ENCODE peak calls at places on chromosomes 2 and 18, in four cellular contexts. C, O, D and A are unnamed samples.

GRCh38 chr18:58087928-58088722 is 44.1 kb downstream of the NEDD4L start:
- DNase-seq in C (no peak), D (no peak), O (no peak), A (peak; percentile 62)

GRCh38 chr2:101823347-101823791 is 125.9 kb downstream of the MAP4K4 start:
- DNase-seq in C (peak; percentile 35), O (peak; percentile 82), D (peak; percentile 75), A (peak; percentile 57)

GRCh38 chr18:14905979-14906378 is 158.0 kb downstream of the ANKRD30B start:
- DNase-seq in O (no peak), D (no peak), C (no peak), A (no peak)

GRCh38 chr2:112784199-112785189 is at the start of gene IL1A:
- DNase-seq in C (no peak), O (no peak), D (peak; percentile 76), A (no peak)

GRCh38 chr18:69935319-69936190 is 12.1 kb downstream of the CD226 start:
- DNase-seq in D (peak; percentile 39), C (peak; percentile 64), O (no peak), A (peak; percentile 46)

GRCh38 chr2:54330226-54331094 is 74.4 kb upstream of the TSPYL6 start:
- DNase-seq in D (peak; percentile 84), C (peak; percentile 82), O (peak; percentile 87), A (peak; percentile 96)

GRCh38 chr2:233307565-233307964 is at the start of gene SAG:
- DNase-seq in C (no peak), O (no peak), D (no peak), A (no peak)

GRCh38 chr2:151258121-151258520 is 3.5 kb downstream of the RBM43 start:
- DNase-seq in O (no peak), C (no peak), D (peak; percentile 86), A (no peak)

GRCh38 chr18:28036481-28036880 is 140.4 kb downstream of the CDH2 start:
- DNase-seq in O (no peak), C (no peak), D (peak; percentile 47), A (no peak)

GRCh38 chr2:207143474-207144190 is 22.1 kb downstream of the KLF7 start:
- DNase-seq in C (peak; percentile 67), D (peak; percentile 70), O (peak; percentile 91), A (no peak)

GRCh38 chr2:180716186-180717180 is 263.9 kb upstream of the UBE2E3 start:
- DNase-seq in D (no peak), O (no peak), C (no peak), A (no peak)

GRCh38 chr2:232576995-232577394 is 26.5 kb downstream of the EIF4E2 start:
- DNase-seq in D (peak; percentile 57), C (no peak), O (no peak), A (no peak)

GRCh38 chr2:156221703-156222102 is 110.8 kb downstream of the NR4A2 start:
- DNase-seq in O (no peak), C (no peak), D (no peak), A (no peak)

GRCh38 chr2:198000417-198000816 is 196.0 kb downstream of the PLCL1 start:
- DNase-seq in C (no peak), O (no peak), D (no peak), A (no peak)

GRCh38 chr2:44348385-44348784 is 12.9 kb downstream of the PREPL start:
- DNase-seq in D (peak; percentile 84), O (no peak), C (no peak), A (no peak)

GRCh38 chr2:212536385-212537310 is 2.0 kb downstream of the ERBB4 start:
- DNase-seq in C (no peak), D (no peak), O (no peak), A (no peak)

GRCh38 chr2:239967244-239968036 is 57.7 kb downstream of the NDUFA10 start:
- DNase-seq in D (no peak), O (no peak), C (no peak), A (no peak)

GRCh38 chr2:40403233-40403841 is 48.6 kb downstream of the SLC8A1 start:
- DNase-seq in D (peak; percentile 95), O (no peak), C (no peak), A (no peak)

GRCh38 chr2:174730530-174731018 is 33.7 kb downstream of the CHRNA1 start:
- DNase-seq in D (no peak), C (no peak), O (no peak), A (no peak)

GRCh38 chr18:29172151-29173015 is 995.5 kb upstream of the CDH2 start:
- DNase-seq in D (no peak), C (no peak), O (no peak), A (no peak)

GRCh38 chr2:97871096-97871780 is 124.5 kb downstream of the TMEM131 start:
- DNase-seq in C (no peak), O (no peak), D (peak; percentile 93), A (no peak)

GRCh38 chr18:69774831-69775230 is 172.8 kb downstream of the CD226 start:
- DNase-seq in D (no peak), C (no peak), O (no peak), A (no peak)

GRCh38 chr2:128326296-128326790 is 7.7 kb upstream of the HS6ST1 start:
- DNase-seq in O (no peak), D (no peak), C (no peak), A (no peak)

GRCh38 chr2:227052879-227053278 is 111.1 kb downstream of the COL4A4 start:
- DNase-seq in C (no peak), D (no peak), O (no peak), A (no peak)

GRCh38 chr2:236882931-236883330 is 202.8 kb upstream of the COPS8 start:
- DNase-seq in O (no peak), C (no peak), D (no peak), A (no peak)

GRCh38 chr18:678482-679182 is 21.2 kb downstream of the TYMS start:
- DNase-seq in O (no peak), D (no peak), C (no peak), A (no peak)

GRCh38 chr2:158191076-158191566 is 89.4 kb downstream of the UPP2 start:
- DNase-seq in D (peak; percentile 39), C (peak; percentile 47), O (no peak), A (no peak)

GRCh38 chr2:120278901-120279300 is 26.2 kb downstream of the RALB start:
- DNase-seq in O (no peak), D (no peak), C (no peak), A (no peak)

GRCh38 chr2:159922563-159922962 is 124.6 kb upstream of the CD302 start:
- DNase-seq in O (no peak), D (no peak), C (no peak), A (no peak)

GRCh38 chr2:62831729-62832128 is 126.2 kb downstream of the EHBP1 start:
- DNase-seq in C (no peak), O (no peak), D (no peak), A (no peak)

GRCh38 chr2:48397846-48398245 is 132.1 kb upstream of the STON1 start:
- DNase-seq in D (peak; percentile 12), O (no peak), C (no peak), A (no peak)

GRCh38 chr2:126729896-126730295 is 73.9 kb downstream of the GYPC start:
- DNase-seq in D (no peak), O (no peak), C (no peak), A (no peak)

GRCh38 chr2:118046628-118047210 is 32.8 kb upstream of the CCDC93 start:
- DNase-seq in D (peak; percentile 35), O (no peak), C (no peak), A (no peak)

GRCh38 chr18:43049021-43049420 is 66.5 kb downstream of the RIT2 start:
- DNase-seq in C (no peak), D (peak; percentile 77), O (peak; percentile 46), A (no peak)